ENCODE peak calls at places on chromosomes 13 and 19, in four cellular contexts. H is psoas muscle; P is CD8-positive, alpha-beta memory T cell; E is IMR-90. I is an unnamed sample.
A peak's percentile ranks its signal among the peaks of the same experiment; 100 is the strongest.

GRCh38 chr19:38649305-38650179 is 2.1 kb downstream of the ACTN4 start:
- DNase-seq in H (peak; percentile 70), P (no peak), E (no peak), I (peak; percentile 88)

GRCh38 chr13:34155931-34156607 is 338.1 kb downstream of the RFC3 start:
- DNase-seq in H (no peak), P (no peak), E (peak; percentile 39), I (no peak)

GRCh38 chr13:20526664-20527063 is 1.0 kb upstream of the CRYL1 start:
- DNase-seq in H (no peak), P (no peak), E (peak; percentile 19), I (no peak)

GRCh38 chr19:57321164-57321563 is 892 bp downstream of the ZNF543 start:
- DNase-seq in H (no peak), P (no peak), E (no peak), I (no peak)

GRCh38 chr19:57171551-57172081 is 4.3 kb upstream of the DUXA start:
- DNase-seq in H (no peak), P (peak; percentile 45), E (peak; percentile 39), I (no peak)

GRCh38 chr13:103195762-103196161 is 129.5 kb upstream of the SLC10A2 start:
- DNase-seq in H (no peak), P (no peak), E (no peak), I (no peak)

GRCh38 chr13:68375004-68375403 is 1144.9 kb upstream of the PCDH9 start:
- DNase-seq in H (no peak), P (no peak), E (no peak), I (no peak)

GRCh38 chr19:3851254-3852176 is 17.3 kb downstream of the ZFR2 start:
- DNase-seq in H (no peak), P (no peak), E (no peak), I (no peak)

GRCh38 chr13:31056650-31057275 is 104.9 kb downstream of the HSPH1 start:
- DNase-seq in H (no peak), P (no peak), E (peak; percentile 35), I (no peak)

GRCh38 chr19:31312004-31312403 is 37.2 kb downstream of the TSHZ3 start:
- DNase-seq in H (no peak), P (no peak), E (peak; percentile 87), I (no peak)

GRCh38 chr13:33341861-33342452 is 56.4 kb upstream of the STARD13 start:
- DNase-seq in H (no peak), P (no peak), E (no peak), I (no peak)

GRCh38 chr13:35879111-35879510 is 252.1 kb downstream of the DCLK1 start:
- DNase-seq in H (no peak), P (no peak), E (no peak), I (no peak)

GRCh38 chr19:36837525-36837901 is 674 bp downstream of the ZNF790 start:
- DNase-seq in H (no peak), P (no peak), E (no peak), I (no peak)

GRCh38 chr19:16200038-16200775 is 2.5 kb downstream of the AP1M1 start:
- DNase-seq in H (peak; percentile 78), P (no peak), E (peak; percentile 33), I (no peak)

GRCh38 chr19:18478545-18479311 is 40.8 kb upstream of the ISYNA1 start:
- DNase-seq in H (peak; percentile 89), P (peak; percentile 66), E (peak; percentile 94), I (peak; percentile 81)

GRCh38 chr13:32297206-32297605 is 18.0 kb downstream of the ZAR1L start:
- DNase-seq in H (no peak), P (no peak), E (no peak), I (no peak)

GRCh38 chr13:111210082-111210481 is 95.0 kb downstream of the ARHGEF7 start:
- DNase-seq in H (no peak), P (no peak), E (no peak), I (no peak)

GRCh38 chr19:57615346-57615745 is 1.3 kb downstream of the ZNF134 start:
- DNase-seq in H (no peak), P (no peak), E (no peak), I (no peak)

GRCh38 chr19:1235625-1236538 is 1.9 kb downstream of the CBARP start:
- DNase-seq in H (no peak), P (no peak), E (peak; percentile 50), I (no peak)
- H3K4me3 ChIP-seq in H (no peak overlapping the region), P (no peak overlapping the region), E (peak overlapping the region; percentile 94), I (peak overlapping the region; percentile 88)

DNA sequence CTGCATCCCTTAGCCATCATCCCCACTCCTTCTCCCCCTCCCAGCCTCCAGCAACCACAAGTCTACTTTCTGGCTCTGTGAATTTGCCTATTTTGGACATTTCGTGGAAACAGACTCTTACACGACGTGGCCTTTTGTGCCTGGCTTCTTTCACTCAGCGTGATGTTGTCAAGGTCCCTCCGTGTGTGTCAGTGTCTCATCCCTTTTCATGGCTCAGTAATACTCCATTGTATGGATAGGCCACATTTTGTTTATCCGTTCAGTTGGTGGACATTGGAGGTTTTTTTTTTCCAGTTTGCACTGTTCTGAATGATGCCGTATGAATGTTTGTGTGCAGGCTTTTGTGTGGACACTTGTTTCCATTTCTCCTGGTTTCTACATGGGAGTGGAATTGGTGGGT is 38.0 kb downstream of the BICRA start:
- DNase-seq in H (no peak), P (no peak), E (no peak), I (no peak)
- H3K27ac ChIP-seq in H (no peak overlapping the region), P (no peak overlapping the region), E (no peak overlapping the region), I (no peak overlapping the region)

DNA sequence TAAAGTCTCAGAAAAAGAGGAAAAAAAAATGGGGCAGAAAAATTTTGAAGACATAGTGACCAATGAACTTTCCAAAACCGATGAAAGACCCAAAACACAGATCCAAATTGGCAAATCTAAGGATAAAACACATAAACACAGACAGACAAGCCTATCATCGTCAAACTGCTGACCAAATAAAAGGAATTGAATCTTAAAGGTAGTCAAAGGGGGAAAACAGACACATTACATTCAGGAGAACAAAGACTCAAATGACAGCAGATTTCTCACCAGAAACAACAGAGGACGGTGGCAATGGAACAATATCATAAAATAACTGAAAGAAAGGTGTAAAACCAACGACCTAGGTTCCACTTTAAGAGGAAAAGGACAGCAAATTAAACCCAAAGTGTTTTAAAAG is 10.2 kb downstream of the RBM26 start:
- DNase-seq in H (no peak), P (no peak), E (no peak), I (no peak)
- H3K4me1 ChIP-seq in H (peaks cover 26% of the 10 kb centered on the region), P (peaks cover 54% of the 10 kb centered on the region), E (no peaks in the 10 kb centered on the region), I (peaks cover 5% of the 10 kb centered on the region)

GRCh38 chr19:33621065-33621785 is 528 bp upstream of the CHST8 start:
- DNase-seq in H (no peak), P (no peak), E (no peak), I (no peak)
- H3K4me3 ChIP-seq in H (peak overlapping the region; percentile 65), P (no peak overlapping the region), E (no peak overlapping the region), I (peak overlapping the region; percentile 27)